ENCODE peak calls at places on chromosomes 12 and 14, in four cellular contexts. K is neuronal stem cell, D is MM.1S, W is pulmonary artery endothelial cell. E is an unnamed sample.

GRCh38 chr12:124387510-124387855 is 92.6 kb downstream of the RFLNA start:
- DNase-seq in D (no peak), K (no peak), W (no peak), E (no peak)

GRCh38 chr12:93785262-93786010 is 108.3 kb downstream of the CRADD start:
- DNase-seq in D (no peak), W (peak), K (peak), E (no peak)

GRCh38 chr12:54173906-54174471 is 14.8 kb downstream of the SMUG1 start:
- DNase-seq in K (no peak), W (no peak), D (no peak), E (no peak)

GRCh38 chr12:32921397-32921796 is 24.8 kb upstream of the PKP2 start:
- DNase-seq in W (peak), K (no peak), D (no peak), E (no peak)

GRCh38 chr12:52175411-52176350 is 16.1 kb downstream of the KRT80 start:
- DNase-seq in K (no peak), W (peak), D (no peak), E (peak)

GRCh38 chr14:69141550-69141949 is 11.4 kb downstream of the DCAF5 start:
- DNase-seq in D (no peak), K (no peak), W (no peak), E (no peak)

GRCh38 chr12:24507827-24508226 is 441.1 kb downstream of the BCAT1 start:
- DNase-seq in W (no peak), K (no peak), D (no peak), E (no peak)

GRCh38 chr14:76826122-76826521 is at the start of gene LRRC74A:
- DNase-seq in W (no peak), D (no peak), K (no peak), E (no peak)

GRCh38 chr14:76268700-76269099 is 107.2 kb upstream of the ESRRB start:
- DNase-seq in K (no peak), W (no peak), D (no peak), E (no peak)

GRCh38 chr14:64934338-64934939 is 8.1 kb downstream of the GPX2 start:
- DNase-seq in W (no peak), D (no peak), K (no peak), E (no peak)

GRCh38 chr12:25054076-25054782 is 105.3 kb upstream of the BCAT1 start:
- DNase-seq in D (no peak), W (no peak), K (no peak), E (no peak)

GRCh38 chr12:111303531-111303930 is 65.4 kb downstream of the PHETA1 start:
- DNase-seq in K (no peak), D (no peak), W (no peak), E (no peak)

GRCh38 chr12:31783996-31784645 is 55.3 kb upstream of the AMN1 start:
- DNase-seq in W (no peak), K (no peak), D (no peak), E (no peak)

GRCh38 chr12:12839886-12840285 is 26.7 kb downstream of the DDX47 start:
- DNase-seq in D (no peak), W (peak), K (no peak), E (peak)

GRCh38 chr14:105861985-105862465 is 335.6 kb downstream of the TMEM121 start:
- DNase-seq in D (peak), K (no peak), W (no peak), E (no peak)

GRCh38 chr12:112112423-112113132 is 4.0 kb upstream of the NAA25 start:
- DNase-seq in D (no peak), K (no peak), W (no peak), E (no peak)

GRCh38 chr14:51957950-51958349 is 31.4 kb upstream of the RTRAF start:
- DNase-seq in K (no peak), W (peak), D (no peak), E (peak)

GRCh38 chr12:51926718-51927117 is 19.4 kb downstream of the ACVRL1 start:
- DNase-seq in W (peak), K (no peak), D (peak), E (no peak)

GRCh38 chr12:101015021-101015420 is 195.0 kb downstream of the SLC5A8 start:
- DNase-seq in K (no peak), D (no peak), W (no peak), E (no peak)

GRCh38 chr12:66776974-66777373 is 98.1 kb upstream of the GRIP1 start:
- DNase-seq in D (peak), K (no peak), W (no peak), E (no peak)

GRCh38 chr14:22569106-22569748 is 19.8 kb downstream of the DAD1 start:
- DNase-seq in K (no peak), W (no peak), D (no peak), E (no peak)

GRCh38 chr12:104177663-104178501 is 37.7 kb upstream of the TXNRD1 start:
- DNase-seq in K (no peak), W (peak), D (no peak), E (peak)

GRCh38 chr14:68285421-68286179 is 466.0 kb downstream of the RAD51B start:
- DNase-seq in K (no peak), D (no peak), W (no peak), E (no peak)

GRCh38 chr14:100554082-100554677 is 33.0 kb downstream of the BEGAIN start:
- DNase-seq in K (no peak), D (no peak), W (no peak), E (no peak)

GRCh38 chr12:30847259-30847658 is 79.3 kb upstream of the TSPAN11 start:
- DNase-seq in K (peak), W (peak), D (peak), E (no peak)

GRCh38 chr12:27524489-27524835 is 456 bp downstream of the PPFIBP1 start:
- DNase-seq in K (no peak), W (no peak), D (no peak), E (no peak)

GRCh38 chr12:102740157-102741032 is 176.6 kb downstream of the PAH start:
- DNase-seq in K (no peak), D (peak), W (no peak), E (no peak)

GRCh38 chr12:132622437-132623071 is 4.0 kb downstream of the P2RX2 start:
- DNase-seq in K (no peak), W (no peak), D (no peak), E (no peak)

GRCh38 chr12:51863363-51863920 is 14.9 kb upstream of the FIGNL2 start:
- DNase-seq in K (peak), D (no peak), W (no peak), E (no peak)

GRCh38 chr14:63949696-63950095 is 96.9 kb downstream of the SYNE2 start:
- DNase-seq in W (no peak), K (no peak), D (no peak), E (no peak)

GRCh38 chr14:41668346-41668745 is 61.7 kb downstream of the LRFN5 start:
- DNase-seq in D (no peak), W (no peak), K (no peak), E (no peak)

GRCh38 chr12:132061197-132061596 is 82.9 kb downstream of the DDX51 start:
- DNase-seq in W (no peak), K (no peak), D (no peak), E (no peak)

GRCh38 chr12:100718212-100718611 is 76.4 kb upstream of the ANO4 start:
- DNase-seq in W (no peak), K (no peak), D (no peak), E (no peak)

GRCh38 chr14:54807428-54807827 is 95.2 kb downstream of the GCH1 start:
- DNase-seq in K (no peak), W (no peak), D (no peak), E (no peak)

GRCh38 chr12:94207467-94208432 is 59.4 kb downstream of the PLXNC1 start:
- DNase-seq in K (no peak), W (no peak), D (peak), E (no peak)

GRCh38 chr12:14913381-14913781 is 25.0 kb downstream of the ERP27 start:
- DNase-seq in D (no peak), W (no peak), K (no peak), E (no peak)

GRCh38 chr12:50425859-50426258 is 25.2 kb downstream of the LARP4 start:
- DNase-seq in K (no peak), W (no peak), D (no peak), E (no peak)

GRCh38 chr12:19915392-19916192 is 452.7 kb upstream of the PDE3A start:
- DNase-seq in K (peak), D (peak), W (peak), E (peak)

GRCh38 chr12:7642876-7643309 is 22.8 kb downstream of the APOBEC1 start:
- DNase-seq in D (peak), W (no peak), K (no peak), E (no peak)

E was measured in glomerular endothelial cell.